ENCODE peak calls at places on chromosomes 11 and 22, in four cellular contexts. L is epithelial cell of proximal tubule, U is ACHN, I is NCI-H1436 treated with DMSO at 0.1 percent for 48 hours. H is an unnamed sample.

GRCh38 chr11:108302121-108302785 is 79.4 kb downstream of the ATM start:
- DNase-seq in L (peak), U (peak), I (no peak), H (no peak)

GRCh38 chr11:132072044-132072879 is 701.8 kb downstream of the NTM start:
- DNase-seq in L (peak), U (peak), I (no peak), H (no peak)

GRCh38 chr22:40450651-40451050 is 80.3 kb downstream of the SGSM3 start:
- DNase-seq in L (no peak), U (no peak), I (no peak), H (no peak)

GRCh38 chr11:44575288-44575672 is 9.8 kb downstream of the CD82 start:
- DNase-seq in L (peak), U (no peak), I (no peak), H (no peak)

GRCh38 chr11:120784566-120785251 is 239.2 kb upstream of the TBCEL start:
- DNase-seq in L (no peak), U (no peak), I (no peak), H (no peak)

GRCh38 chr11:118291453-118291852 is 13.1 kb upstream of the CD3E start:
- DNase-seq in L (no peak), U (no peak), I (no peak), H (no peak)

GRCh38 chr11:67060111-67060522 is 3.5 kb downstream of the RHOD start:
- DNase-seq in L (no peak), U (peak), I (no peak), H (no peak)

GRCh38 chr11:20360650-20361049 is 2.9 kb upstream of the HTATIP2 start:
- DNase-seq in L (no peak), U (peak), I (no peak), H (no peak)

GRCh38 chr22:33105501-33105911 is 47.3 kb upstream of the SYN3 start:
- DNase-seq in L (peak), U (no peak), I (no peak), H (no peak)

GRCh38 chr22:36457688-36458450 is 23.6 kb downstream of the TXN2 start:
- DNase-seq in L (no peak), U (no peak), I (no peak), H (no peak)

GRCh38 chr11:76621866-76622265 is 48.7 kb downstream of the LRRC32 start:
- DNase-seq in L (no peak), U (no peak), I (no peak), H (no peak)

GRCh38 chr11:121383726-121384125 is 68.4 kb upstream of the SORL1 start:
- DNase-seq in L (no peak), U (no peak), I (no peak), H (no peak)

GRCh38 chr11:22920939-22921565 is 60.8 kb upstream of the CCDC179 start:
- DNase-seq in L (peak), U (peak), I (no peak), H (no peak)

GRCh38 chr22:50014655-50015401 is 2.3 kb upstream of the IL17REL start:
- DNase-seq in L (no peak), U (no peak), I (no peak), H (no peak)

GRCh38 chr22:27113211-27114030 is 456.0 kb downstream of the MIAT start:
- DNase-seq in L (peak), U (peak), I (no peak), H (peak)

GRCh38 chr11:19511413-19512183 is 201.0 kb upstream of the NAV2 start:
- DNase-seq in L (no peak), U (no peak), I (no peak), H (peak)

GRCh38 chr11:122178795-122179194 is 62.8 kb upstream of the BLID start:
- DNase-seq in L (no peak), U (no peak), I (no peak), H (no peak)

GRCh38 chr22:38570841-38571364 is 920 bp upstream of the DMC1 start:
- DNase-seq in L (no peak), U (peak), I (no peak), H (no peak)

GRCh38 chr11:1100417-1101245 is 26.0 kb downstream of the MUC2 start:
- DNase-seq in L (no peak), U (no peak), I (no peak), H (no peak)

GRCh38 chr22:38442967-38443674 is 11.9 kb downstream of the KCNJ4 start:
- DNase-seq in L (no peak), U (peak), I (no peak), H (no peak)

GRCh38 chr11:44416776-44417175 is 106.8 kb upstream of the ALX4 start:
- DNase-seq in L (peak), U (peak), I (no peak), H (no peak)

GRCh38 chr22:30336752-30337460 is 10.2 kb upstream of the TBC1D10A start:
- DNase-seq in L (no peak), U (no peak), I (no peak), H (no peak)

GRCh38 chr22:46350646-46351045 is 15.1 kb downstream of the TRMU start:
- DNase-seq in L (no peak), U (no peak), I (no peak), H (no peak)

GRCh38 chr22:29434288-29434687 is 4.1 kb upstream of the RFPL1 start:
- DNase-seq in L (no peak), U (no peak), I (no peak), H (no peak)

H was measured in C1 segment of cervical spinal cord.